ENCODE peak calls at places on chromosomes 4 and X, in four cellular contexts. L is K562, N is WTC11, W is HepG2. V is an unnamed sample.

GRCh38 chrX:53050841-53051240 is 2.3 kb downstream of the GPR173 start:
- DNase-seq in L (no peak), N (no peak), W (no peak), V (no peak)

GRCh38 chr4:84151574-84151973 is 347.5 kb downstream of the NKX6-1 start:
- DNase-seq in L (no peak), N (no peak), W (no peak), V (no peak)

GRCh38 chr4:87011340-87012034 is 76.7 kb downstream of the AFF1 start:
- DNase-seq in L (no peak), N (no peak), W (no peak), V (no peak)

GRCh38 chr4:74934016-74934821 is 1.3 kb downstream of the PARM1 start:
- DNase-seq in L (no peak), N (peak; percentile 62), W (no peak), V (peak; percentile 33)

GRCh38 chrX:53900623-53901022 is 143.7 kb downstream of the PHF8 start:
- DNase-seq in L (no peak), N (no peak), W (no peak), V (no peak)

GRCh38 chrX:106341823-106342222 is 173.7 kb downstream of the PWWP3B start:
- DNase-seq in L (no peak), N (no peak), W (no peak), V (no peak)

GRCh38 chr4:3201718-3202702 is 46.9 kb upstream of the MSANTD1 start:
- DNase-seq in L (no peak), N (no peak), W (peak; percentile 53), V (no peak)

GRCh38 chr4:6011686-6012085 is 6.5 kb downstream of the C4orf50 start:
- DNase-seq in L (no peak), N (no peak), W (no peak), V (no peak)

GRCh38 chrX:11588097-11588496 is 77.6 kb downstream of the ARHGAP6 start:
- DNase-seq in L (no peak), N (no peak), W (no peak), V (no peak)

GRCh38 chr4:81257021-81257420 is 42.0 kb upstream of the PRKG2 start:
- DNase-seq in L (no peak), N (no peak), W (no peak), V (no peak)

GRCh38 chrX:111375747-111376146 is 36.2 kb downstream of the DCX start:
- DNase-seq in L (no peak), N (no peak), W (no peak), V (peak; percentile 16)

GRCh38 chrX:9429767-9430166 is 35.1 kb upstream of the TBL1X start:
- DNase-seq in L (no peak), N (no peak), W (no peak), V (no peak)

GRCh38 chr4:76188557-76188956 is 25.1 kb downstream of the SCARB2 start:
- DNase-seq in L (no peak), N (no peak), W (no peak), V (no peak)

GRCh38 chr4:145885666-145886065 is 53.0 kb downstream of the ZNF827 start:
- DNase-seq in L (no peak), N (no peak), W (no peak), V (no peak)

GRCh38 chr4:40395166-40395900 is 60.2 kb downstream of the CHRNA9 start:
- DNase-seq in L (no peak), N (no peak), W (no peak), V (no peak)

GRCh38 chr4:145739840-145740239 is 59.9 kb downstream of the C4orf51 start:
- DNase-seq in L (no peak), N (no peak), W (no peak), V (no peak)

GRCh38 chr4:33080262-33080661 is 2360.1 kb downstream of the PCDH7 start:
- DNase-seq in L (no peak), N (no peak), W (no peak), V (no peak)

GRCh38 chr4:110197421-110198398 is 705 bp downstream of the ELOVL6 start:
- DNase-seq in L (peak; percentile 23), N (peak; percentile 51), W (no peak), V (peak; percentile 32)

GRCh38 chrX:135170877-135171519 is at the start of gene CT55:
- DNase-seq in L (peak; percentile 91), N (peak; percentile 14), W (no peak), V (peak; percentile 20)

GRCh38 chrX:103585421-103586313 is at the start of gene TCEAL4:
- DNase-seq in L (no peak), N (peak; percentile 49), W (no peak), V (peak; percentile 76)

GRCh38 chrX:135481696-135482179 is 38.7 kb upstream of the INTS6L start:
- DNase-seq in L (no peak), N (no peak), W (no peak), V (no peak)

GRCh38 chr4:113958766-113959540 is 20.5 kb downstream of the ARSJ start:
- DNase-seq in L (no peak), N (no peak), W (peak; percentile 74), V (peak; percentile 11)

GRCh38 chrX:2325076-2325784 is 175.5 kb downstream of the DHRSX start:
- DNase-seq in L (peak; percentile 45), N (no peak), W (no peak), V (peak; percentile 24)

GRCh38 chr4:149500806-149501205 is 314.8 kb downstream of the IQCM start:
- DNase-seq in L (no peak), N (no peak), W (no peak), V (no peak)

GRCh38 chr4:185839204-185839712 is 27.3 kb upstream of the SORBS2 start:
- DNase-seq in L (no peak), N (peak; percentile 72), W (no peak), V (peak; percentile 34)

GRCh38 chr4:147313114-147313513 is 167.8 kb upstream of the EDNRA start:
- DNase-seq in L (no peak), N (no peak), W (no peak), V (no peak)

GRCh38 chr4:139814285-139815015 is 148.8 kb downstream of the MGST2 start:
- DNase-seq in L (no peak), N (no peak), W (no peak), V (no peak)

GRCh38 chr4:13441506-13441905 is 42.6 kb downstream of the RAB28 start:
- DNase-seq in L (no peak), N (no peak), W (no peak), V (no peak)

GRCh38 chrX:44785652-44786051 is 58.2 kb upstream of the DUSP21 start:
- DNase-seq in L (no peak), N (no peak), W (no peak), V (no peak)

GRCh38 chr4:16029329-16029728 is 54.5 kb downstream of the PROM1 start:
- DNase-seq in L (no peak), N (no peak), W (peak; percentile 37), V (no peak)

DNA sequence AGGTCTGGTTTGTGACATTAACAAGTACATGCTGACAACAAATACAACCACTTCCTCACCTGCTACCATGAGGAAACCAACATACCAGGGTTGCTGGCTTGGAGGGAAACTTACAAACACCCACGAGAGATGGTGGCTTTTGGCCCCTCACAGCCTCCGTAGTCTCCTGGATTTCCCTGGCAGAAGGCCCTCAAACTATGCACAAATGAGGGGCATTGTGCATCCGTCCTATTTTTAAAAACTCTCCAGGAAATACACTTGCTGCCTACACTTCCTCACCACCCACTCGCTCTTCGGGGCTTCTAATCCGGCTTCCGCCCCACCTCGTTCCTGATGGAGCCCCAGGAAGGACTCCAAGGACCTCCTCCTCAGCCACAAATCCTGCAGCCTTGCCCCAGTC is 355.0 kb upstream of the GATB start:
- DNase-seq in L (no peak), N (no peak), W (no peak), V (no peak)
- TF ChIP-seq ELF4 in L (no peak), N (no peak), W (no peak), V (no peak)

GRCh38 chr4:143338313-143338712 is 1.6 kb downstream of the GAB1 start:
- DNase-seq in L (no peak), N (no peak), W (no peak), V (no peak)
- TF ChIP-seq ELF4 in L (no peak), N (no peak), W (no peak), V (no peak)

DNA sequence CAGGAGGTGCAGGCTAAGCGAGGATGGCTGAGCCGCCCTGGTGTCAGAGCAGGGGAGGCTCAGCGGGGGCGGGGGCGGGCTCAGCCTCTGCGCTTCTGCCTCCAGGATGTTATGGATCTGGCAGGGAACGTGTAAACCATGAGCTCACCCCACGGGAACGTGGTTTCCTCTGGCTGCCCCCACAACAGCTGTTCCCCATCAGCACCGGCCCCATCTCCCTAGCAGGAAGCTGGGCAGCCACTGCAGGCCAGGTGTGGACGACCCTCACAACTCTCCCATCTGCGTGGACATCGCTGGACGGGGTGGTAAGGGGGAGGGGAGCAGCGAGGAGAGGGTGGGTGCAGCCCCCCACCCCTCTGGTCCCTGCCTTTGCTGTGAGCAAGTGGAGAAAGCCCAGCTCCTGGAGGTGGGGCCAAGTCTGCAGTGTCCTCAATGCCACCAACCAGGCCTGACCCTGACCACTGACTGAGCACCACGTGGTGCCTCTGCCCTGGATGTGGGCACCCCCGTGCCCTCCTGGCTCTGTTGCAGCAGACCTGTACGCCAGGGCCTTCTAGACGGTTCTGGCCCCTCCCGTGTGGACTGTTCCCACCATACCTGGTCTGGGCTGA is 28.1 kb upstream of the SPON2 start:
- DNase-seq in L (peak; percentile 41), N (peak; percentile 8), W (no peak), V (no peak)
- TF ChIP-seq ELF4 in L (no peak), N (no peak), W (no peak), V (no peak)

DNA sequence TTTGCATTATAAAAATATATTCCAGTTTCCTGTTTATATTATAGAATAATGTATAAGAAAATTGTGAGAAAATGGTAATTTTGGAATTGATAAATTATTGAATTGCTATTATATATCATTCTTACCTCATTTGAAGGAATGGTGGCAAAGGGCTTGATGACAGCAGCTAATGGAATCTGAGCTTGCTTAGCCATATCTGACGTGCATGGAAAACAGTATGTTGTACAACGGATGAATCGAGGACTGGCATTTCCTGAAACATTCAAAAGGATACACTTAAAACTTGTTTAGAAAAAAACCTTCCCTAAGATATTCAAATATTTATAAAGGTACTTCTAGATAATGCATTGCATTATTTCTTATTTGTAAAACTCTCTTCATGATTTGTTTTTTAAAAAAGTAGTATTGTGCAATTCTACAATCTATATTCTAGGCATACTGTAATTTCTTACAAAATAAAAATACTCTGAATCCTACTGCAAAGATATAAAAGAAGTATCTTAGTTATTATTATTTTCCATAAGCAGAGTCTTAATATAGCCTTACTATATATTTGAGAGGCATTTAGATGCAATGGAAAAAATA is 38.3 kb downstream of the SEC24D start:
- DNase-seq in L (no peak), N (no peak), W (no peak), V (no peak)
- TF ChIP-seq ELF4 in L (no peak), N (no peak), W (no peak), V (no peak)

DNA sequence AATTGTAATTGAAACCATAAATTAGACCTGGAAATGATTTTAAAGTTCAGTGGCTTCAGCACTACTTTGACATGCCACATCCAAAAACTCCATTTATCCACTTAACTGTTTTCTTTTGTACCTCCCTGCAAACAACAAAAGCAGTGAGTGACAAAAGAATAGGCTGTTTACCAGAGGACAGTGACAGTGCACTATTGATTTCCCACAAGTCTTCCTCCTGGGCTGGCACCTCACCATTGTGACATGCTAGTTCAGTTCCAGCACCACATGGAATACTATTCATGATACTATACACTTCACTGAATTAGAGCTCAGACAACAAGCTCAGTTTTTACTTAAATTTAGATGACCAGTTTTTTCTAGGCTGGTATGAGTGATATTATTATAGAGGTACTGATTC is 29.3 kb downstream of the MOSPD2 start:
- DNase-seq in L (no peak), N (no peak), W (no peak), V (no peak)
- TF ChIP-seq ELF4 in L (no peak), N (no peak), W (no peak), V (no peak)

V was measured in HEK293T.